ENCODE peak calls at places on chromosomes 13 and 19, in ten cellular contexts. T is activated naive CD8-positive, alpha-beta T cell treated with anti-CD3 and anti-CD28 coated beads for 36 hours; J is HT1080; V is GM04503; E is hypothalamus; U is amniotic epithelial cell; C is H9; O is LoVo; N is AG09309; Z is mucosa of gallbladder. S is an unnamed sample.

GRCh38 chr13:112366907-112367646 is 9.1 kb upstream of the SPACA7 start:
- DNase-seq in T (no peak), J (no peak), V (no peak), E (no peak), U (no peak), C (no peak), O (no peak), N (no peak), Z (no peak), S (no peak)

GRCh38 chr19:16330368-16330801 is 5.8 kb downstream of the KLF2 start:
- DNase-seq in T (peak), J (peak), V (no peak), E (no peak), U (peak), C (no peak), O (peak), N (no peak), Z (peak), S (no peak)

GRCh38 chr13:33751151-33751550 is 66.8 kb upstream of the RFC3 start:
- DNase-seq in T (no peak), J (no peak), V (peak), E (no peak), U (peak), C (no peak), O (no peak), N (peak), Z (no peak), S (no peak)

GRCh38 chr13:98974053-98974452 is 3.8 kb downstream of the DOCK9 start:
- DNase-seq in T (no peak), J (no peak), V (no peak), E (no peak), U (no peak), C (no peak), O (no peak), N (no peak), Z (no peak), S (no peak)

GRCh38 chr19:35254341-35255297 is 5.8 kb downstream of the LSR start:
- DNase-seq in T (no peak), J (no peak), V (no peak), E (no peak), U (no peak), C (no peak), O (no peak), N (no peak), Z (no peak), S (peak)

GRCh38 chr19:30596268-30596667 is 224.1 kb downstream of the ZNF536 start:
- DNase-seq in T (no peak), J (no peak), V (no peak), E (no peak), U (no peak), C (no peak), O (no peak), N (no peak), Z (no peak), S (peak)

GRCh38 chr13:98372886-98373285 is 195.8 kb upstream of the RNF113B start:
- DNase-seq in T (no peak), J (peak), V (peak), E (no peak), U (peak), C (no peak), O (no peak), N (no peak), Z (no peak), S (no peak)

GRCh38 chr13:93413972-93414717 is 187.5 kb downstream of the GPC6 start:
- DNase-seq in T (no peak), J (peak), V (no peak), E (no peak), U (peak), C (no peak), O (no peak), N (no peak), Z (no peak), S (no peak)

S was measured in H1.